ENCODE peak calls at places on chromosomes 13 and 19, in nine cellular contexts. Y is left lung; P is heart right ventricle; S is body of pancreas; E is right cardiac atrium; R is PC-3; U is heart left ventricle; M is lung; O is CD4-positive, alpha-beta T cell. I is an unnamed sample.
A peak's percentile ranks its signal among the peaks of the same experiment; 100 is the strongest.

GRCh38 chr19:51594774-51595109 is 23.7 kb downstream of the ZNF175 start:
- ATAC-seq in R (peak; percentile 19), S (peak; percentile 4), Y (peak; percentile 21), U (peak; percentile 4), O (no peak), E (peak; percentile 25), P (peak; percentile 18), M (no peak), I (no peak)

GRCh38 chr13:73168226-73168992 is 109.6 kb downstream of the KLF5 start:
- ATAC-seq in M (no peak), Y (no peak), R (peak; percentile 8), U (no peak), P (no peak), E (no peak), O (no peak), S (no peak), I (no peak)

GRCh38 chr19:38401148-38401547 is 1.7 kb upstream of the FAM98C start:
- ATAC-seq in S (no peak), Y (no peak), P (no peak), M (no peak), U (no peak), O (no peak), R (peak; percentile 14), E (no peak), I (no peak)

GRCh38 chr19:18361646-18362045 is 21.2 kb downstream of the PGPEP1 start:
- ATAC-seq in P (no peak), O (no peak), S (no peak), R (no peak), E (no peak), M (no peak), Y (no peak), U (no peak), I (no peak)

GRCh38 chr13:110580800-110581199 is 19.3 kb upstream of the RAB20 start:
- ATAC-seq in U (no peak), M (no peak), E (no peak), O (no peak), S (no peak), Y (no peak), R (no peak), P (no peak), I (no peak)

GRCh38 chr13:80048030-80048429 is 292.9 kb downstream of the SPRY2 start:
- ATAC-seq in U (no peak), O (no peak), P (no peak), Y (peak; percentile 61), R (no peak), E (no peak), M (no peak), S (no peak), I (no peak)

GRCh38 chr19:17997969-17998826 is 9.8 kb upstream of the ARRDC2 start:
- ATAC-seq in O (no peak), M (no peak), U (no peak), P (no peak), Y (peak; percentile 14), S (no peak), E (peak; percentile 6), R (peak; percentile 60), I (no peak)

GRCh38 chr19:1308718-1309117 is 23.0 kb downstream of the EFNA2 start:
- ATAC-seq in R (no peak), U (no peak), E (no peak), Y (no peak), O (no peak), S (no peak), M (no peak), P (no peak), I (no peak)

GRCh38 chr13:71218960-71219359 is 648.0 kb downstream of the DACH1 start:
- ATAC-seq in U (peak; percentile 73), S (no peak), O (no peak), P (peak; percentile 70), M (no peak), Y (peak; percentile 47), R (peak; percentile 91), E (no peak), I (no peak)

DNA sequence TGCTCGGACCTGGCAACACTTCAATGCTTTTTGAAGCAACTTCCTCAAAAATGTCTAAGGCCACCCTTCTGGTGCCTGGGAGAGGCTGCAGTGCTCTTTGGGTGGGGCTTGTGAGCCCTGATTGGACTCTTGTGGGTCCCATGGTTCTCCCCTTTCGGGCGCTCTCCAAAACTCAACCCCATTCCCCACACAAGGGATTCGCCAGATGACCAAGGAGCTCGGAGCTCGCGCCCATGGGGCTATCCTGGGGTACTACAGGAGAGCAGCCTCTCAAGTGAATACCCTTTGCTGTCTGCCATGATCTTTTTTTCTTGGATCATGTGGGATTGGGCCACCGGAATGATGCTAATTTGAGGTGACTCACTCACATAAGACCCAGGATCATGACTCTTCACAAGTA is 29.7 kb upstream of the KL start:
- ATAC-seq in Y (no peak), R (no peak), E (no peak), P (no peak), O (no peak), M (no peak), S (no peak), U (no peak), I (no peak)
- H3K27ac ChIP-seq in Y (no peak overlapping the region), R (no peak overlapping the region), E (no peak overlapping the region), P (no peak overlapping the region), O (no peak overlapping the region), M (no peak overlapping the region), S (no peak overlapping the region), U (no peak overlapping the region), I (no peak overlapping the region)

GRCh38 chr13:51814071-51814470 is 10.1 kb upstream of the DHRS12 start:
- ATAC-seq in O (no peak), S (no peak), M (no peak), E (no peak), U (no peak), P (no peak), R (no peak), Y (no peak), I (no peak)
- H3K27ac ChIP-seq in O (no peak overlapping the region), S (no peak overlapping the region), M (no peak overlapping the region), E (no peak overlapping the region), U (no peak overlapping the region), P (no peak overlapping the region), R (no peak overlapping the region), Y (no peak overlapping the region), I (no peak overlapping the region)

GRCh38 chr13:35961002-35961401 is 170.2 kb downstream of the DCLK1 start:
- ATAC-seq in E (no peak), U (no peak), R (no peak), P (no peak), Y (no peak), M (no peak), O (no peak), S (no peak), I (no peak)
- H3K27ac ChIP-seq in E (no peak overlapping the region), U (no peak overlapping the region), R (no peak overlapping the region), P (no peak overlapping the region), Y (no peak overlapping the region), M (no peak overlapping the region), O (no peak overlapping the region), S (no peak overlapping the region), I (peak overlapping the region; percentile 18)

GRCh38 chr13:44373601-44374347 is at the start of gene SERP2:
- ATAC-seq in P (peak; percentile 65), Y (peak; percentile 74), S (peak; percentile 57), E (peak; percentile 80), M (peak; percentile 35), U (peak; percentile 75), R (no peak), O (no peak), I (peak; percentile 60)
- H3K27ac ChIP-seq in P (peak within 1 kb of the TSS; percentile 52), Y (no peak within 1 kb of the TSS), S (peak within 1 kb of the TSS; percentile 14), E (peak within 1 kb of the TSS; percentile 36), M (peak within 1 kb of the TSS; percentile 45), U (peak within 1 kb of the TSS; percentile 58), R (no peak within 1 kb of the TSS), O (no peak within 1 kb of the TSS), I (peak within 1 kb of the TSS; percentile 80)

GRCh38 chr19:44623626-44624025 is 10.3 kb downstream of the IGSF23 start:
- ATAC-seq in Y (no peak), S (no peak), P (no peak), E (no peak), M (no peak), R (no peak), U (no peak), O (no peak), I (no peak)

GRCh38 chr19:44627631-44628030 is 14.3 kb downstream of the IGSF23 start:
- ATAC-seq in P (no peak), Y (no peak), M (no peak), S (no peak), O (no peak), R (no peak), E (no peak), U (no peak), I (no peak)

GRCh38 chr19:44625531-44626066 is 12.2 kb downstream of the IGSF23 start:
- ATAC-seq in O (no peak), Y (no peak), S (no peak), P (no peak), E (no peak), M (no peak), R (no peak), U (no peak), I (no peak)

GRCh38 chr19:44624840-44625354 is 11.5 kb downstream of the IGSF23 start:
- ATAC-seq in O (no peak), R (no peak), M (no peak), Y (no peak), E (no peak), P (no peak), U (no peak), S (no peak), I (no peak)

GRCh38 chr19:44626067-44626624 is 12.8 kb downstream of the IGSF23 start:
- ATAC-seq in M (peak; percentile 67), U (peak; percentile 42), P (no peak), R (peak; percentile 98), O (no peak), E (peak; percentile 47), Y (peak; percentile 81), S (peak; percentile 89), I (peak; percentile 75)
- H3K27ac ChIP-seq in M (no peak overlapping the region), U (no peak overlapping the region), P (no peak overlapping the region), R (peak overlapping the region; percentile 76), O (no peak overlapping the region), E (no peak overlapping the region), Y (no peak overlapping the region), S (peak overlapping the region; percentile 78), I (no peak overlapping the region)

DNA sequence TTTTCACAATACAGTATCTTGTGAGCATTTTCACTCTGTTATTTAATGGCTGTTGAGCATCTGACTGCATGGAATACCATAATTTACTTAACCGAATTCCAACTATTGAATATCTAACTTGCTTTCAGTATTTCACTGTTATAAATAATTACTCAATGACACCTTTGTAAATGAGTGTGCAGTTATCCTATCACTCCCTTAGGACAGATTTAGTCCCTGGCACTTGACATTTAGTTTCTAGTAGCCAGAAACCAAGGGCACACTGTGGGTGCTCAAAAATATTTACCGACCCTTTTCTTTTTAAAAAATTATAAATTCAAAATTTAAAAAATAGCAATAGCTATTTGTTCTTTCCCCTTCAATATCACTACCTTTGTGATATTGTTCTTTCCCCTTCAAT is 258.8 kb downstream of the DCLK1 start:
- ATAC-seq in U (peak; percentile 59), P (no peak), O (no peak), S (no peak), E (peak; percentile 51), R (no peak), M (no peak), Y (no peak), I (no peak)
- H3K27ac ChIP-seq in U (peak overlapping the region; percentile 24), P (no peak overlapping the region), O (no peak overlapping the region), S (no peak overlapping the region), E (no peak overlapping the region), R (no peak overlapping the region), M (no peak overlapping the region), Y (no peak overlapping the region), I (no peak overlapping the region)

DNA sequence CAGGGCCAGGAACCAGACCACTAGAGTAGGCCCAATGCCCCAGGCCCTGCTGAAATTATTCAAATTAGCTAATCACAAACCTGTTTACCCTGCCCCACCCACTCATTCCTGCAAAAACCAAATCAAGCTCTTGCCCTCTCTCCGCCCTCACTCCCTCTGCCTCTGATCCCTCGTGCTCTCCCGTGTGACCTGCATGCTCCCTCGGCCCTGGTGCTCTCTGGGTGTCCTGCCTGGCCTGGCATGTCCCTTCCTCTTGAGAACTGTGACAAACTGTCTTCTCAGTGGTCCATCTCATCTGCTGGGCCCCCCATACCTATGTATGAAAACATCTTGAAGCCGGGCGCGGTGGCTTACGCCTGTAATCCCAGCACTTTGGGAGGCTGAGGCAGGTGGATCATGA is 12.2 kb upstream of the TTYH1 start:
- ATAC-seq in P (no peak), O (no peak), Y (no peak), S (no peak), M (no peak), E (no peak), R (no peak), U (no peak), I (no peak)
- H3K27ac ChIP-seq in P (no peak overlapping the region), O (no peak overlapping the region), Y (no peak overlapping the region), S (no peak overlapping the region), M (no peak overlapping the region), E (no peak overlapping the region), R (no peak overlapping the region), U (no peak overlapping the region), I (no peak overlapping the region)